ENCODE peak calls at places on chromosomes 7 and 10, in six cellular contexts. One of them, this sample, is unnamed.
A peak's percentile ranks its signal among the peaks of the same experiment; 100 is the strongest.

GRCh38 chr7:50356212-50356944 is 51.9 kb downstream of the IKZF1 start:
- DNase-seq in A549: no peak
- DNase-seq in HepG2: no peak
- DNase-seq in GM12878: no peak
- DNase-seq in SK-N-SH: no peak
- DNase-seq in IMR-90: no peak
- DNase-seq in this sample: peak; percentile 70

GRCh38 chr10:66242885-66243284 is 683.0 kb upstream of the LRRTM3 start:
- DNase-seq in HepG2: no peak
- DNase-seq in GM12878: no peak
- DNase-seq in IMR-90: no peak
- DNase-seq in A549: no peak
- DNase-seq in SK-N-SH: no peak
- DNase-seq in this sample: no peak

GRCh38 chr10:90859321-90859751 is 1.5 kb upstream of the HTR7 start:
- DNase-seq in GM12878: no peak
- DNase-seq in HepG2: peak; percentile 13
- DNase-seq in A549: no peak
- DNase-seq in IMR-90: peak; percentile 79
- DNase-seq in SK-N-SH: no peak
- DNase-seq in this sample: no peak

GRCh38 chr10:115657161-115657850 is 564.1 kb downstream of the ATRNL1 start:
- DNase-seq in GM12878: no peak
- DNase-seq in IMR-90: no peak
- DNase-seq in A549: no peak
- DNase-seq in HepG2: no peak
- DNase-seq in SK-N-SH: no peak
- DNase-seq in this sample: no peak

GRCh38 chr10:98090822-98091221 is 43.6 kb upstream of the R3HCC1L start:
- DNase-seq in GM12878: no peak
- DNase-seq in IMR-90: no peak
- DNase-seq in HepG2: no peak
- DNase-seq in SK-N-SH: no peak
- DNase-seq in A549: no peak
- DNase-seq in this sample: no peak

GRCh38 chr7:101169838-101170531 is 4.6 kb upstream of the VGF start:
- DNase-seq in IMR-90: peak; percentile 60
- DNase-seq in A549: no peak
- DNase-seq in HepG2: peak; percentile 31
- DNase-seq in SK-N-SH: peak; percentile 94
- DNase-seq in GM12878: no peak
- DNase-seq in this sample: peak; percentile 79

GRCh38 chr7:75054744-75055527 is 18.7 kb downstream of the RCC1L start:
- DNase-seq in IMR-90: peak; percentile 95
- DNase-seq in SK-N-SH: no peak
- DNase-seq in A549: no peak
- DNase-seq in GM12878: no peak
- DNase-seq in HepG2: no peak
- DNase-seq in this sample: no peak

GRCh38 chr7:156162451-156162850 is 350.2 kb upstream of the SHH start:
- DNase-seq in HepG2: no peak
- DNase-seq in GM12878: no peak
- DNase-seq in IMR-90: no peak
- DNase-seq in SK-N-SH: no peak
- DNase-seq in A549: no peak
- DNase-seq in this sample: no peak

GRCh38 chr7:117308891-117309290 is 14.0 kb downstream of the WNT2 start:
- DNase-seq in GM12878: no peak
- DNase-seq in SK-N-SH: no peak
- DNase-seq in A549: no peak
- DNase-seq in IMR-90: no peak
- DNase-seq in HepG2: no peak
- DNase-seq in this sample: no peak

GRCh38 chr7:87628780-87629569 is 777 bp downstream of the RUNDC3B start:
- DNase-seq in SK-N-SH: peak; percentile 74
- DNase-seq in IMR-90: no peak
- DNase-seq in GM12878: no peak
- DNase-seq in HepG2: peak; percentile 20
- DNase-seq in A549: no peak
- DNase-seq in this sample: no peak

GRCh38 chr7:27346531-27347260 is 104.1 kb downstream of the EVX1 start:
- DNase-seq in SK-N-SH: peak; percentile 4
- DNase-seq in GM12878: no peak
- DNase-seq in A549: peak; percentile 82
- DNase-seq in IMR-90: peak; percentile 84
- DNase-seq in HepG2: peak; percentile 66
- DNase-seq in this sample: no peak

GRCh38 chr7:41872951-41873350 is 170.1 kb upstream of the INHBA start:
- DNase-seq in SK-N-SH: no peak
- DNase-seq in GM12878: no peak
- DNase-seq in IMR-90: no peak
- DNase-seq in HepG2: no peak
- DNase-seq in A549: no peak
- DNase-seq in this sample: no peak

GRCh38 chr7:55245271-55245723 is 119.8 kb upstream of the LANCL2 start:
- DNase-seq in IMR-90: peak; percentile 93
- DNase-seq in SK-N-SH: no peak
- DNase-seq in A549: no peak
- DNase-seq in HepG2: peak; percentile 4
- DNase-seq in GM12878: no peak
- DNase-seq in this sample: no peak

GRCh38 chr7:18474944-18475343 is 20.6 kb upstream of the HDAC9 start:
- DNase-seq in GM12878: no peak
- DNase-seq in SK-N-SH: no peak
- DNase-seq in HepG2: no peak
- DNase-seq in A549: no peak
- DNase-seq in IMR-90: no peak
- DNase-seq in this sample: no peak

GRCh38 chr7:91759205-91759863 is 121.2 kb downstream of the MTERF1 start:
- DNase-seq in GM12878: no peak
- DNase-seq in HepG2: peak; percentile 79
- DNase-seq in A549: no peak
- DNase-seq in IMR-90: no peak
- DNase-seq in SK-N-SH: no peak
- DNase-seq in this sample: peak; percentile 32

GRCh38 chr7:6530626-6531491 is 20.4 kb downstream of the GRID2IP start:
- DNase-seq in A549: no peak
- DNase-seq in GM12878: no peak
- DNase-seq in SK-N-SH: peak; percentile 79
- DNase-seq in IMR-90: no peak
- DNase-seq in HepG2: no peak
- DNase-seq in this sample: peak; percentile 30

GRCh38 chr7:16615234-16615633 is 30.3 kb downstream of the ANKMY2 start:
- DNase-seq in SK-N-SH: no peak
- DNase-seq in IMR-90: no peak
- DNase-seq in A549: no peak
- DNase-seq in GM12878: no peak
- DNase-seq in HepG2: no peak
- DNase-seq in this sample: no peak

GRCh38 chr7:157497367-157497743 is 160.6 kb downstream of the DNAJB6 start:
- DNase-seq in HepG2: no peak
- DNase-seq in GM12878: no peak
- DNase-seq in SK-N-SH: no peak
- DNase-seq in A549: no peak
- DNase-seq in IMR-90: no peak
- DNase-seq in this sample: no peak
- TF ChIP-seq SMC3 in HepG2: no peak
- TF ChIP-seq SMC3 in GM12878: no peak
- TF ChIP-seq SMC3 in SK-N-SH: no peak
- TF ChIP-seq SMC3 in A549: no peak
- TF ChIP-seq SMC3 in IMR-90: no peak
- TF ChIP-seq SMC3 in this sample: no peak

GRCh38 chr10:70418229-70418628 is 14.3 kb downstream of the EIF4EBP2 start:
- DNase-seq in SK-N-SH: no peak
- DNase-seq in IMR-90: peak; percentile 94
- DNase-seq in HepG2: no peak
- DNase-seq in A549: no peak
- DNase-seq in GM12878: no peak
- DNase-seq in this sample: no peak
- TF ChIP-seq SMC3 in SK-N-SH: no peak
- TF ChIP-seq SMC3 in IMR-90: no peak
- TF ChIP-seq SMC3 in HepG2: no peak
- TF ChIP-seq SMC3 in A549: no peak
- TF ChIP-seq SMC3 in GM12878: no peak
- TF ChIP-seq SMC3 in this sample: no peak

GRCh38 chr10:1119027-1119426 is 62.8 kb downstream of the WDR37 start:
- DNase-seq in SK-N-SH: peak; percentile 76
- DNase-seq in A549: no peak
- DNase-seq in GM12878: no peak
- DNase-seq in IMR-90: no peak
- DNase-seq in HepG2: peak; percentile 51
- DNase-seq in this sample: no peak
- TF ChIP-seq SMC3 in SK-N-SH: no peak
- TF ChIP-seq SMC3 in A549: no peak
- TF ChIP-seq SMC3 in GM12878: no peak
- TF ChIP-seq SMC3 in IMR-90: no peak
- TF ChIP-seq SMC3 in HepG2: no peak
- TF ChIP-seq SMC3 in this sample: no peak

GRCh38 chr10:69241575-69241974 is 21.4 kb downstream of the HKDC1 start:
- DNase-seq in IMR-90: no peak
- DNase-seq in A549: no peak
- DNase-seq in GM12878: no peak
- DNase-seq in HepG2: no peak
- DNase-seq in SK-N-SH: no peak
- DNase-seq in this sample: peak; percentile 40
- TF ChIP-seq SMC3 in IMR-90: no peak
- TF ChIP-seq SMC3 in A549: no peak
- TF ChIP-seq SMC3 in GM12878: no peak
- TF ChIP-seq SMC3 in HepG2: no peak
- TF ChIP-seq SMC3 in SK-N-SH: no peak
- TF ChIP-seq SMC3 in this sample: no peak

DNA sequence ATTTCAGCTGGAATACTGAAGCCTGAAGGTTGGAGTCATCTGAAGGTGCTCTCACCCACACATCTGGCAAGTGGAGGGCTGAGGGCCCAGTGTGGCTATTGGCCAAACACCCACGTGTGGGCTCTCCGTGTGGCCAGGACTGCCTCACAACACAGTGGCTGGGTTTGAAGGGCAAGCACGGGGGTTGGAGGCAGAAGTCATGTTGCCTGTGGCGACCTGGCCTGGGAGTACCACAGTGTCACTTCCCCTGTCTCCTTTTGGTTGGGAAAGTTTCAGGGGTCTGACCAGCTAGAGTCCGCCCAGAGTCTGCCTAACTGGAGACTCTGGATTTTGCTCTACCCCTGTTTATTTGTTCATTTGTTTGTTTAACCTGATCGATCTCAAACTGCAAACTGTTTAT is 169.5 kb downstream of the DNAJB6 start:
- DNase-seq in GM12878: no peak
- DNase-seq in A549: no peak
- DNase-seq in IMR-90: no peak
- DNase-seq in HepG2: no peak
- DNase-seq in SK-N-SH: no peak
- DNase-seq in this sample: no peak
- TF ChIP-seq SMC3 in GM12878: no peak
- TF ChIP-seq SMC3 in A549: no peak
- TF ChIP-seq SMC3 in IMR-90: no peak
- TF ChIP-seq SMC3 in HepG2: no peak
- TF ChIP-seq SMC3 in SK-N-SH: no peak
- TF ChIP-seq SMC3 in this sample: no peak

This sample was measured in K562.